ENCODE peak calls at places on chromosomes 1 and 21, in six cellular contexts. A is adrenal gland, N is right atrium auricular region, Q is breast epithelium, F is GM23248, M is uterus. Y is an unnamed sample.

GRCh38 chr1:47575855-47576757 is 138.3 kb downstream of the FOXD2 start:
- DNase-seq in N (no peak), F (peak; percentile 45), A (no peak), M (no peak), Q (no peak), Y (no peak)

GRCh38 chr1:214523124-214523824 is 28.1 kb downstream of the PTPN14 start:
- DNase-seq in M (no peak), N (no peak), Q (no peak), F (no peak), A (peak; percentile 36), Y (no peak)

GRCh38 chr1:160942926-160943325 is 11.7 kb downstream of the ITLN2 start:
- DNase-seq in A (no peak), F (no peak), Q (no peak), M (no peak), N (no peak), Y (no peak)

GRCh38 chr1:213983589-213984386 is 4.0 kb upstream of the PROX1 start:
- DNase-seq in N (no peak), F (no peak), A (no peak), M (no peak), Q (no peak), Y (no peak)

GRCh38 chr21:45074818-45075605 is 632 bp downstream of the ADARB1 start:
- DNase-seq in Q (no peak), A (no peak), N (no peak), M (no peak), F (peak; percentile 52), Y (no peak)

GRCh38 chr21:33642896-33643657 is 776 bp downstream of the ITSN1 start:
- DNase-seq in N (no peak), Q (no peak), A (peak; percentile 39), F (peak; percentile 57), M (peak; percentile 33), Y (no peak)

GRCh38 chr1:47894718-47895393 is 102.3 kb downstream of the TRABD2B start:
- DNase-seq in N (peak; percentile 63), A (peak; percentile 91), Q (peak; percentile 89), M (no peak), F (peak; percentile 80), Y (peak; percentile 87)

GRCh38 chr1:230176871-230177411 is 109.9 kb downstream of the GALNT2 start:
- DNase-seq in F (peak; percentile 68), A (no peak), N (peak; percentile 89), Q (no peak), M (peak; percentile 75), Y (peak; percentile 59)

GRCh38 chr1:227131193-227131592 is 187.1 kb downstream of the CDC42BPA start:
- DNase-seq in Q (no peak), M (no peak), F (peak; percentile 77), N (no peak), A (no peak), Y (no peak)

GRCh38 chr1:246608616-246609376 is 42.5 kb downstream of the CNST start:
- DNase-seq in Q (peak; percentile 85), N (peak; percentile 74), F (peak; percentile 96), M (peak; percentile 39), A (peak; percentile 73), Y (peak; percentile 67)

DNA sequence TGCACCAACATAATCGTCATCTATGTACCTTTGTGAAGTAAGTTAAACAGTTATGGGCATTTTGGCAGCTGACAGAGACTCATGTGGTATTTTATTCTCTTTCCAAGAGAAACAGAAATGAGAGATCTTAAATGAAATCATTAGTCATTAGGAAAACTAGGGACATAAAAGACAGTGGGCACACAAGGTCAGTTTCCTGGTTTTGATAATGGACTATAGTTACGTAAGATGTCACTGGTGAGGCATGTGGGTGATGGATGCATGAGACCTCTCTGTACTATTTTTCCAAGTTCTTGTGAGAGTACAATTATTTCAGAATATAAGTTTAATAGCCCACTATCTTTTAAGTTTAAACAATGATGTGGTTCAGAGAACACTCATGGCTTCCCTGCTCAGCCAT is 216.9 kb downstream of the APP start:
- DNase-seq in Q (no peak), N (no peak), M (no peak), A (peak; percentile 28), F (no peak), Y (no peak)
- H3K36me3 ChIP-seq in Q (peaks cover 6% of the 10 kb centered on the region), N (peaks cover 22% of the 10 kb centered on the region), M (no peaks in the 10 kb centered on the region), A (no peaks in the 10 kb centered on the region), F (peaks cover 7% of the 10 kb centered on the region), Y (no peaks in the 10 kb centered on the region)

DNA sequence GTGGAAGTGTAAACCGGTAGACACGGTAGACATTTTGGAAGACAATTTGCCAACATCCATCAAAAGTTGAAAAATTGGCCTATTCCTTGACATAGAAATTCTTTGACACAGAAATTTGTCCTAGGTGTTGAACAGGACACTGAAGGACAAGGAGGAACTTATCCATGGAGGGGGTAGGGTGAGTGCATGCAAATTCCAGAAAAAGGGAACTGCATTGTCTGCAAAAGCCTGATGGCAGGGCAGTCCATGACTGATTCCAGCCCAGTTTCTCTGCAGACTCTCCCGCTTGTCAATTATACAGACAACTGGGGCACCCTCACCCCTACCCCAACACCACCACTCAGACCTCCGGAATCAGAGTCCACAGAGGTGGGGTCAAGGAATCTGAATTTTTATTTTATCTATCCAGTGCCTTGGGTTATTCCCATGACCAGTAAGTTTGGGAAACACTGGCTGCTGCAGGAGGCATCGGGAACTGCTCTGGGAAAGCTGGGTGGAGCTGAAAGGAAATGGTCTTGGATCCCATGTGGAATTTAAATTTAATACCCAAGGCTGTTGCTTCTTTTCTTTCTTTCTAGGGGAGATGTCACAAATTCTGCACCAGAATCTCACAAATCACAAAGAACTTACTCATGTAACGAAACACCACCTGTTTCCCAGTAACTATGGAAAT is 103.3 kb upstream of the SLC45A1 start:
- DNase-seq in F (no peak), N (no peak), A (no peak), Q (no peak), M (no peak), Y (no peak)
- H3K27ac ChIP-seq in F (no peak overlapping the region), N (no peak overlapping the region), A (no peak overlapping the region), Q (no peak overlapping the region), M (no peak overlapping the region), Y (no peak overlapping the region)

GRCh38 chr1:171590022-171590421 is 32.0 kb upstream of the MYOCOS start:
- DNase-seq in F (peak; percentile 66), M (no peak), Q (no peak), A (no peak), N (no peak), Y (no peak)
- H3K36me3 ChIP-seq in F (peaks cover 62% of the 10 kb centered on the region), M (no peaks in the 10 kb centered on the region), Q (peaks cover 8% of the 10 kb centered on the region), A (peaks cover 78% of the 10 kb centered on the region), N (peaks cover 72% of the 10 kb centered on the region), Y (peaks cover 2% of the 10 kb centered on the region)

DNA sequence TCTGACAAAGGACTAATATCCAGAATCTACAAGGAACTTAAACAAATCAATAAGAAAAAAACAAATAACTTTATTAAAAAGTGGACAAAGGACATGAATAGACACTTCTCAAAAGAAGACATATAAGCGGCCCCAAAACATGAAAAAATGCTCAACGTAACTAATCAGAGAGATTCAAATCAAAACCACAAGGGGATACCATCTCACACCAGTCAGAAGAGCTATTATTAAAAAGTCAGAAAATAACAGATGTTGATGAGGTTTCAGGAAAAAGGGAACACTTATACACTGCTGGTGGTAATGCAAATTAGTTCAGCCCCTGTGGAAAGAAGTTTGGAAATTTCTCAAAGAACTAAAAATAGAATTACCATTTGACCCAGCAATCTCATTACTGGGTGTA is 102.2 kb downstream of the COL24A1 start:
- DNase-seq in N (no peak), F (no peak), A (no peak), Q (no peak), M (no peak), Y (no peak)
- H3K27ac ChIP-seq in N (no peak overlapping the region), F (no peak overlapping the region), A (no peak overlapping the region), Q (no peak overlapping the region), M (no peak overlapping the region), Y (no peak overlapping the region)

GRCh38 chr1:119742193-119742592 is 26.5 kb downstream of the HMGCS2 start:
- DNase-seq in F (peak; percentile 55), Q (peak; percentile 65), A (no peak), N (no peak), M (no peak), Y (no peak)
- H3K36me3 ChIP-seq in F (peaks cover 12% of the 10 kb centered on the region), Q (no peaks in the 10 kb centered on the region), A (no peaks in the 10 kb centered on the region), N (no peaks in the 10 kb centered on the region), M (no peaks in the 10 kb centered on the region), Y (no peaks in the 10 kb centered on the region)

GRCh38 chr1:110511436-110511835 is 7.5 kb downstream of the KCNA10 start:
- DNase-seq in A (no peak), Q (no peak), N (no peak), M (no peak), F (no peak), Y (no peak)

GRCh38 chr1:110508531-110508930 is 10.4 kb downstream of the KCNA10 start:
- DNase-seq in A (no peak), F (no peak), M (no peak), N (no peak), Q (no peak), Y (no peak)

GRCh38 chr1:110505596-110505995 is 13.4 kb downstream of the KCNA10 start:
- DNase-seq in N (no peak), M (no peak), Q (no peak), F (no peak), A (no peak), Y (no peak)

GRCh38 chr1:110509655-110510054 is 9.3 kb downstream of the KCNA10 start:
- DNase-seq in A (no peak), M (no peak), Q (no peak), N (no peak), F (no peak), Y (no peak)

GRCh38 chr1:110508038-110508437 is 10.9 kb downstream of the KCNA10 start:
- DNase-seq in A (peak; percentile 37), F (peak; percentile 52), Q (no peak), N (peak; percentile 75), M (no peak), Y (peak; percentile 11)
- H3K27ac ChIP-seq in A (no peak overlapping the region), F (no peak overlapping the region), Q (no peak overlapping the region), N (no peak overlapping the region), M (no peak overlapping the region), Y (no peak overlapping the region)

DNA sequence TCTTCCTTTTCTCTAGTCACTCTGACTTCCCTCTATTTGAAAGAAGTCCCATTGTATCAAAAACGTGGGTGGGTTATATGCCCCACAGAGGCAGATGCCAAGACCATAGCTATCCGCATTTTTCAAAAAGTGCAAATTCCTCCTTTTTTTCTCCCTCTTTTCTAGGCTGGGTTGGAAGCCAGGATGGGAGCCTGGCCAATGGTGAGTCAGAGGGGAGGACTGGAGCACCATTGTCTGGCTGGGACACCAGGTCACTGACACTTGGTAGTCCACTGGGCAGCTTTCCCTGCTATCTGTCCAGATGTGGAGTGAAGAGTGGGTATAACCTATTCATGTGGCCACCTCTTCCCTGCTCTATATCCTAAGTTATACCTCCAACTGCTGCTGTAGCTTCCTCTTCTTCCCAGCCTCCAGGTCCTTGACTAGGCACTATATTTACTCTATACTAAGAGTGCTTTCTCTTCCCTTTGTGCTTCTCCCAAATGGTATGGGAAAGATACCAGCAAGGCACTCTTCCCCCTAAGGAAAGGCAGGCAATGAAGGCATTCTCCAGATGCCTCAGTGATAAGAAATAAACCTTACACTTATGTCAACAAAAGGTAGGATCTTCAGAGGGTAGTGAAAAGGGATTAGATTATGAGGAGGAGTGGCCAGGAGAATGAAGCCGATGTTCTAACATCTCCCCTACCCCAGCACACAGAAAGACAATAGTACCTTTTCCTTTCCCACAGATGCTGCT is 12.9 kb downstream of the PI4KB start:
- DNase-seq in A (peak; percentile 93), M (peak; percentile 92), F (peak; percentile 90), N (peak; percentile 92), Q (peak; percentile 60), Y (peak; percentile 85)
- H3K36me3 ChIP-seq in A (peaks cover 48% of the 10 kb centered on the region), M (no peaks in the 10 kb centered on the region), F (peaks cover 6% of the 10 kb centered on the region), N (peaks cover 29% of the 10 kb centered on the region), Q (no peaks in the 10 kb centered on the region), Y (peaks cover 31% of the 10 kb centered on the region)

Y was measured in gastrocnemius medialis.